ENCODE peak calls at places on chromosomes 11 and 22, in six cellular contexts. Z is mucosa of descending colon, R is tibial nerve, A is heart left ventricle, T is lower lobe of right lung, Q is heart right ventricle. E is an unnamed sample.

GRCh38 chr11:97964332-97965004 is 1056.3 kb upstream of the CNTN5 start:
- DNase-seq in Z (no peak), R (no peak), A (no peak), T (no peak), Q (no peak), E (no peak)

GRCh38 chr11:63802637-63803414 is 10.4 kb upstream of the SPINDOC start:
- DNase-seq in Z (no peak), R (no peak), A (no peak), T (no peak), Q (no peak), E (no peak)

GRCh38 chr22:22939537-22940368 is 52.1 kb downstream of the IGLL5 start:
- DNase-seq in Z (no peak), R (no peak), A (no peak), T (peak; percentile 23), Q (no peak), E (no peak)

GRCh38 chr11:99020324-99021225 is at the start of gene CNTN5:
- DNase-seq in Z (peak; percentile 30), R (peak; percentile 6), A (peak; percentile 10), T (peak; percentile 53), Q (peak; percentile 28), E (no peak)

GRCh38 chr11:130478204-130478701 is 29.8 kb downstream of the ADAMTS15 start:
- DNase-seq in Z (peak; percentile 53), R (peak; percentile 93), A (peak; percentile 82), T (no peak), Q (peak; percentile 80), E (peak; percentile 89)

GRCh38 chr11:118742304-118742703 is 48.7 kb downstream of the DDX6 start:
- DNase-seq in Z (no peak), R (no peak), A (no peak), T (no peak), Q (no peak), E (no peak)

GRCh38 chr11:32034680-32035079 is 56.2 kb upstream of the RCN1 start:
- DNase-seq in Z (no peak), R (no peak), A (no peak), T (no peak), Q (no peak), E (no peak)

GRCh38 chr11:112770487-112770886 is 190.7 kb upstream of the NCAM1 start:
- DNase-seq in Z (no peak), R (no peak), A (no peak), T (no peak), Q (peak; percentile 40), E (no peak)

GRCh38 chr22:48755332-48755949 is 1072.2 kb downstream of the BRD1 start:
- DNase-seq in Z (peak; percentile 8), R (no peak), A (peak; percentile 2), T (no peak), Q (no peak), E (peak; percentile 4)

GRCh38 chr11:58905141-58905715 is 34.1 kb upstream of the GLYATL1 start:
- DNase-seq in Z (peak; percentile 31), R (no peak), A (peak; percentile 20), T (peak; percentile 46), Q (peak; percentile 31), E (no peak)

GRCh38 chr11:12441081-12441801 is 63.9 kb downstream of the PARVA start:
- DNase-seq in Z (no peak), R (no peak), A (no peak), T (no peak), Q (no peak), E (no peak)

GRCh38 chr11:68122936-68123539 is 1.9 kb upstream of the CHKA start:
- DNase-seq in Z (peak; percentile 78), R (no peak), A (no peak), T (peak; percentile 66), Q (no peak), E (no peak)

DNA sequence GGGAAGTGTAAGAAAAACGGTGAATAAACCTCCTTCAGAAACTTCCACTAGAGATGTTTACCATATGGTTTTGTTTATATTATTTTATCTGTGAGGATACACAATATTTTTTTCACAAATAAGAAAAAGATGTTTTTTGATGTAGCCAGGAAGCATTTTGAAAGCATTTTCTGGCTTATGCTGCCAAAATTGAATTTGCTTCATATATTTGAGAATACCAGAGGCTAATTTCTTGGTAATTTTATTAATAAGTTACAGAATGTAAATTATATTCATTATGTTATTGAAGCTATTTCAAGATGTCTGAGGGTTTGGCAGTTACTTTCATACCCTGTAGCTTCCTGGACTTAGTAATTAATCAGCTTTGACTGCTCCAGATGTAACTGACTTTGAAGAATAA is 686.6 kb downstream of the LUZP2 start:
- DNase-seq in Z (no peak), R (no peak), A (no peak), T (no peak), Q (no peak), E (no peak)
- H3K9me3 ChIP-seq in Z (no peaks in the 10 kb centered on the region), R (no peaks in the 10 kb centered on the region), A (no peaks in the 10 kb centered on the region), T (no peaks in the 10 kb centered on the region), Q (no peaks in the 10 kb centered on the region), E (no peaks in the 10 kb centered on the region)

DNA sequence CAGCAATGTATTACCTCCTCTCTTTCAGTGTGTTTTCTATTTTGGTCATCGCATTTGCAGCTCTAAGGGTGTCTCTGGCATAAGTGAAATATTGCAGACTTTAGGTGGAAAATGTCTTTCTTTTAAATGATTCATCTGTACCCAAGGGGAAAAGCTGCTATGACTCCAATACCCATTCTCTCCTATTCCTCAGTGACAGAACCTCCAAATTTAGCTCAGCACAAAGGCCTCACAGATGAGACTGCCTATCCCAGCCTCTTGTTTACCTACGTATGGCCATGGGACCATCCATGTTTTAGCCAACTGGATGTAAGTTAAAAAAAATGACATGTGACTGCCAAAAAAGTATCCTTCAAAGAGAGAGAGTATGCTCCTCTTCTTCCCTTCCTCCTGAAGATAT is 7.9 kb downstream of the MTMR2 start:
- DNase-seq in Z (no peak), R (no peak), A (no peak), T (no peak), Q (no peak), E (no peak)
- H3K4me3 ChIP-seq in Z (no peak overlapping the region), R (no peak overlapping the region), A (no peak overlapping the region), T (no peak overlapping the region), Q (no peak overlapping the region), E (no peak overlapping the region)

GRCh38 chr22:29683536-29683935 is 36.3 kb upstream of the CABP7 start:
- DNase-seq in Z (no peak), R (no peak), A (no peak), T (no peak), Q (no peak), E (no peak)

GRCh38 chr22:29689201-29689871 is 30.5 kb upstream of the CABP7 start:
- DNase-seq in Z (no peak), R (no peak), A (no peak), T (no peak), Q (no peak), E (no peak)

GRCh38 chr22:29689872-29690213 is 30.0 kb upstream of the CABP7 start:
- DNase-seq in Z (peak; percentile 75), R (peak; percentile 50), A (peak; percentile 45), T (peak; percentile 67), Q (peak; percentile 51), E (no peak)

GRCh38 chr22:29679316-29679715 is 40.5 kb upstream of the CABP7 start:
- DNase-seq in Z (no peak), R (no peak), A (no peak), T (no peak), Q (no peak), E (no peak)

GRCh38 chr22:29684244-29684643 is 35.6 kb upstream of the CABP7 start:
- DNase-seq in Z (no peak), R (no peak), A (no peak), T (no peak), Q (no peak), E (no peak)
- H3K36me3 ChIP-seq in Z (no peaks in the 10 kb centered on the region), R (peaks cover 95% of the 10 kb centered on the region), A (peaks cover 75% of the 10 kb centered on the region), T (peaks cover 80% of the 10 kb centered on the region), Q (peaks cover 94% of the 10 kb centered on the region), E (peaks cover 56% of the 10 kb centered on the region)

GRCh38 chr22:34914871-34915270 is 151.1 kb upstream of the ISX start:
- DNase-seq in Z (no peak), R (no peak), A (no peak), T (no peak), Q (no peak), E (no peak)
- H3K9me3 ChIP-seq in Z (no peaks in the 10 kb centered on the region), R (no peaks in the 10 kb centered on the region), A (no peaks in the 10 kb centered on the region), T (no peaks in the 10 kb centered on the region), Q (no peaks in the 10 kb centered on the region), E (no peaks in the 10 kb centered on the region)

DNA sequence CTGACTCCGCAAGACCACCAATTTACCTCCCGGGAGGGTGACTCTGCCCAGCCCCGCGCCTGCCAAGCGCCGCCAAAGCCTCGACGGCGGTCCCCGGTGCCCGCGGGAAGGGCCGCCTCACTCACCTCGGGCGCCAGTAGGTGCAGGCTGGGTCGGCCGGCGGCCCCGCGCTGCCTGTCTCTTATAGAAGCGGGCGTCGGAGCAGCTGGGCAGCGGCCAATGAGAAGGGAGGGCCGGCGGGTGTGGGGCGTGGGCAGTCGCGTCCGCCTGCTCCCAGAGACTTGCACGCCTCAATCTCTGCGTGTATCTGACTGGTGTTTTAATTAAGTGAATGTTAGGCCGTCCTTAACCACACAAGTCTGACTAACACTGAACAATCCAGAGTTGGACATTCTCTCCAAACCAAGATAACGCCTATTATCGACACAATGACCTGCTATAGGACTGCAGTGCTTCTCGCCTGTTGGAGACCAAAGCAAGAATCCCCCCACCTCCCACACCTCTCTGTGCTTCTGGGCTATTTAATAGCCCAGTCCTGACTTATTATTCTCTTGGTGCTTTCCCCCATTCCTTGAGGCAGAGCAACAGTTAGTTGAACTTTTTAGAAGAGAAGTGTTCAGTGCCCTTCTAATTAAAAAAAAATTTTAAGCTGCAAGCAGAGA is at the start of gene TPH1:
- DNase-seq in Z (peak; percentile 68), R (no peak), A (peak; percentile 13), T (peak; percentile 67), Q (peak; percentile 50), E (peak; percentile 83)
- H3K4me3 ChIP-seq in Z (no peak within 1 kb of the TSS), R (no peak within 1 kb of the TSS), A (peak within 1 kb of the TSS; percentile 10), T (no peak within 1 kb of the TSS), Q (no peak within 1 kb of the TSS), E (peak within 1 kb of the TSS; percentile 67)

GRCh38 chr22:19449422-19449767 is 1.9 kb upstream of the C22orf39 start:
- DNase-seq in Z (no peak), R (no peak), A (no peak), T (no peak), Q (no peak), E (no peak)
- H3K36me3 ChIP-seq in Z (no peaks in the 10 kb centered on the region), R (peaks cover 38% of the 10 kb centered on the region), A (peaks cover 47% of the 10 kb centered on the region), T (peaks cover 42% of the 10 kb centered on the region), Q (peaks cover 56% of the 10 kb centered on the region), E (peaks cover 33% of the 10 kb centered on the region)

E was measured in ascending aorta.